ENCODE peak calls at places on chromosomes 6 and 20, in six cellular contexts. L is heart right ventricle, D is upper lobe of right lung, H is tibial artery, F is kidney epithelial cell, C is fibroblast of pulmonary artery. J is an unnamed sample.

GRCh38 chr6:133888931-133889556 is at the start of gene TCF21:
- DNase-seq in H (no peak), C (peak), F (no peak), L (peak), D (no peak), J (peak)

GRCh38 chr6:21887301-21888185 is 294.0 kb downstream of the SOX4 start:
- DNase-seq in L (peak), H (no peak), F (no peak), C (peak), D (no peak), J (peak)

GRCh38 chr6:73515204-73516101 is 5.4 kb downstream of the EEF1A1 start:
- DNase-seq in D (no peak), C (peak), L (peak), F (no peak), H (peak), J (peak)

GRCh38 chr6:34657307-34657978 is 39.1 kb downstream of the ILRUN start:
- DNase-seq in C (peak), H (no peak), D (no peak), F (peak), L (peak), J (peak)

GRCh38 chr6:7545509-7546369 is 4.3 kb downstream of the DSP start:
- DNase-seq in L (no peak), F (no peak), D (no peak), C (no peak), H (no peak), J (no peak)

GRCh38 chr6:157216570-157216969 is 106.7 kb downstream of the TMEM242 start:
- DNase-seq in L (no peak), C (no peak), F (no peak), H (no peak), D (peak), J (no peak)

GRCh38 chr20:33648396-33649004 is 13.6 kb upstream of the C20orf144 start:
- DNase-seq in D (peak), F (no peak), H (no peak), L (no peak), C (no peak), J (peak)

GRCh38 chr6:11789754-11790153 is 11.2 kb upstream of the ADTRP start:
- DNase-seq in F (no peak), C (no peak), L (no peak), H (no peak), D (no peak), J (no peak)

GRCh38 chr6:149934249-149935156 is 7.3 kb upstream of the ULBP2 start:
- DNase-seq in F (peak), L (peak), D (no peak), H (no peak), C (peak), J (peak)

GRCh38 chr6:42224222-42225042 is 6.8 kb upstream of the MRPS10 start:
- DNase-seq in F (peak), L (no peak), C (peak), D (no peak), H (no peak), J (peak)

GRCh38 chr6:110270166-110270565 is 88.0 kb downstream of the METTL24 start:
- DNase-seq in H (no peak), L (no peak), F (no peak), D (no peak), C (no peak), J (no peak)

GRCh38 chr6:7541175-7542064 is at the start of gene DSP:
- DNase-seq in L (peak), D (peak), H (no peak), F (no peak), C (no peak), J (peak)

GRCh38 chr6:85923013-85923430 is 280.3 kb upstream of the SYNCRIP start:
- DNase-seq in C (peak), L (no peak), H (no peak), F (peak), D (no peak), J (peak)

GRCh38 chr6:104281370-104281769 is 578.3 kb downstream of the HACE1 start:
- DNase-seq in C (no peak), H (no peak), D (no peak), L (no peak), F (no peak), J (no peak)

GRCh38 chr6:4358414-4359107 is 223.2 kb upstream of the ECI2 start:
- DNase-seq in D (peak), C (peak), F (peak), H (peak), L (peak), J (peak)

GRCh38 chr6:113976806-113977205 is 5.9 kb upstream of the HDAC2 start:
- DNase-seq in L (no peak), H (no peak), C (no peak), F (no peak), D (no peak), J (peak)

GRCh38 chr6:113979930-113980329 is 9.0 kb upstream of the HDAC2 start:
- DNase-seq in H (no peak), C (no peak), L (no peak), D (no peak), F (no peak), J (no peak)

GRCh38 chr6:113978084-113978675 is 7.2 kb upstream of the HDAC2 start:
- DNase-seq in D (no peak), H (no peak), L (no peak), F (no peak), C (no peak), J (no peak)

GRCh38 chr6:113982055-113982550 is 11.2 kb upstream of the HDAC2 start:
- DNase-seq in C (no peak), L (no peak), D (no peak), H (no peak), F (no peak), J (no peak)

GRCh38 chr6:113980937-113981554 is 10.1 kb upstream of the HDAC2 start:
- DNase-seq in C (peak), H (no peak), D (no peak), F (no peak), L (no peak), J (peak)
- TF ChIP-seq CTCF in C (peak), H (no peak), D (peak), F (peak), L (peak), J (peak)

DNA sequence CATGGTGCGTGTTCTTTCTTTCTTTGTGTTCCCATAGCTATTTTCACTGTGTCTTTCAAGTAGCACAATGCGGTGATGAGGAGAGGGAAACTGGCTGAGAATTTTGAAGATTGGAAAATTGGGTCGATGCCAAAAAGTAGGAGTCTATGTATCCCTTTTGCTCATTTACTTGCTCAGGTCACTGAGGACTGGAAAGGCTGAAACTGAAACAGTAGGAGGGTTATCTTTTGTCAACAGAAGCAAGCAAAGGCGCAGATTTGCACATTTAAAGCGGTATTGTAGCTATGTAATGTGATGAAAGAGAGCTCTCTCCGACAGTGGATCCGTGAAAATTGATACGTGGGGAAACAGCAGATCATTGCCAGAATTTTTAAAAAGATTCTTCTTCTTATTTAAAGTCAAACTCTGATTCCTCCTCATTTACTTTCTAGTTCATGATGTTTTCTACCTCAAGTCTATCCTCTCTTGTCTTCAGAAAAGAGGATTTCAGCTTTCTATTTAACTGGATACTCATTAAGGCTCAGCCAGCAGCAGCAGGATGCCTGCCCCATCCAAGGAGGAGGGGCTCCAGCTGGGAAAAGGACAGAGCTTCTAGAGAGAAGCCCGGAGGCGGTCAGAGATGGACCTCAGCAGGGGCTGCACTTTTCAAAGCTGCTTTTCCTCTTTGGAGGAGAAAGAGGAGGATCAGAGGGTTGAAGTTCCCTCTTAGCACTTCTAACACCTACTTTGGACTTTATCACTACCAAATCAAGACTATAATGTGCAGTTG is 15.9 kb upstream of the FYN start:
- DNase-seq in H (no peak), D (no peak), C (peak), L (peak), F (no peak), J (peak)
- H3K4me3 ChIP-seq in H (no peak), D (no peak), C (peak), L (peak), F (no peak), J (peak)

GRCh38 chr6:142462260-142462659 is 160.5 kb downstream of the ADGRG6 start:
- DNase-seq in F (no peak), H (no peak), C (no peak), L (no peak), D (no peak), J (no peak)
- TF ChIP-seq CTCF in F (no peak), H (no peak), C (peak), L (no peak), D (no peak), J (peak)

GRCh38 chr6:3232017-3232838 is 4.8 kb upstream of the TUBB2B start:
- DNase-seq in F (no peak), C (no peak), L (no peak), H (no peak), D (no peak), J (no peak)
- H3K4me3 ChIP-seq in F (peak), C (peak), L (peak), H (peak), D (peak), J (peak)

GRCh38 chr6:163354085-163354484 is 60.4 kb upstream of the QKI start:
- DNase-seq in H (no peak), L (no peak), F (no peak), C (peak), D (no peak), J (no peak)
- TF ChIP-seq CTCF in H (no peak), L (no peak), F (no peak), C (no peak), D (no peak), J (no peak)

J was measured in astrocyte of the spinal cord.